ENCODE peak calls at places on chromosome 4, in ten cellular contexts. One of them, this sample, is unnamed.

GRCh38 chr4:29717658-29718057 is 1002.5 kb upstream of the PCDH7 start:
- DNase-seq in upper lobe of right lung: no peak
- DNase-seq in bronchial epithelial cell: no peak
- DNase-seq in GM20000: no peak
- DNase-seq in A549: no peak
- DNase-seq in endodermal cell: no peak
- DNase-seq in endothelial cell: no peak
- DNase-seq in fibroblast of villous mesenchyme: no peak
- DNase-seq in GM12865: no peak
- DNase-seq in CD14-positive monocyte: no peak
- DNase-seq in this sample: no peak

GRCh38 chr4:137203601-137204000 is 328.7 kb downstream of the PCDH18 start:
- DNase-seq in upper lobe of right lung: no peak
- DNase-seq in bronchial epithelial cell: no peak
- DNase-seq in GM20000: no peak
- DNase-seq in A549: no peak
- DNase-seq in endodermal cell: no peak
- DNase-seq in endothelial cell: no peak
- DNase-seq in fibroblast of villous mesenchyme: peak
- DNase-seq in GM12865: no peak
- DNase-seq in CD14-positive monocyte: no peak
- DNase-seq in this sample: no peak

GRCh38 chr4:140049024-140049923 is 104.7 kb downstream of the MAML3 start:
- DNase-seq in upper lobe of right lung: peak
- DNase-seq in bronchial epithelial cell: peak
- DNase-seq in GM20000: peak
- DNase-seq in A549: peak
- DNase-seq in endodermal cell: peak
- DNase-seq in endothelial cell: peak
- DNase-seq in fibroblast of villous mesenchyme: peak
- DNase-seq in GM12865: peak
- DNase-seq in CD14-positive monocyte: no peak
- DNase-seq in this sample: peak

GRCh38 chr4:14871676-14872430 is 130.4 kb upstream of the CPEB2 start:
- DNase-seq in upper lobe of right lung: peak
- DNase-seq in bronchial epithelial cell: peak
- DNase-seq in GM20000: no peak
- DNase-seq in A549: peak
- DNase-seq in endodermal cell: peak
- DNase-seq in endothelial cell: peak
- DNase-seq in fibroblast of villous mesenchyme: no peak
- DNase-seq in GM12865: peak
- DNase-seq in CD14-positive monocyte: no peak
- DNase-seq in this sample: peak

GRCh38 chr4:56786955-56787354 is 34.5 kb downstream of the SPINK2 start:
- DNase-seq in upper lobe of right lung: peak
- DNase-seq in bronchial epithelial cell: peak
- DNase-seq in GM20000: no peak
- DNase-seq in A549: no peak
- DNase-seq in endodermal cell: peak
- DNase-seq in endothelial cell: peak
- DNase-seq in fibroblast of villous mesenchyme: peak
- DNase-seq in GM12865: no peak
- DNase-seq in CD14-positive monocyte: no peak
- DNase-seq in this sample: no peak

GRCh38 chr4:113979157-113979972 is at the start of gene ARSJ:
- DNase-seq in upper lobe of right lung: peak
- DNase-seq in bronchial epithelial cell: peak
- DNase-seq in GM20000: no peak
- DNase-seq in A549: peak
- DNase-seq in endodermal cell: peak
- DNase-seq in endothelial cell: peak
- DNase-seq in fibroblast of villous mesenchyme: peak
- DNase-seq in GM12865: peak
- DNase-seq in CD14-positive monocyte: no peak
- DNase-seq in this sample: peak

GRCh38 chr4:26204249-26204825 is 116.5 kb upstream of the RBPJ start:
- DNase-seq in upper lobe of right lung: no peak
- DNase-seq in bronchial epithelial cell: no peak
- DNase-seq in GM20000: no peak
- DNase-seq in A549: no peak
- DNase-seq in endodermal cell: no peak
- DNase-seq in endothelial cell: no peak
- DNase-seq in fibroblast of villous mesenchyme: no peak
- DNase-seq in GM12865: peak
- DNase-seq in CD14-positive monocyte: no peak
- DNase-seq in this sample: peak

GRCh38 chr4:37682701-37683401 is 3.3 kb downstream of the RELL1 start:
- DNase-seq in upper lobe of right lung: no peak
- DNase-seq in bronchial epithelial cell: no peak
- DNase-seq in GM20000: peak
- DNase-seq in A549: peak
- DNase-seq in endodermal cell: no peak
- DNase-seq in endothelial cell: no peak
- DNase-seq in fibroblast of villous mesenchyme: peak
- DNase-seq in GM12865: peak
- DNase-seq in CD14-positive monocyte: no peak
- DNase-seq in this sample: peak

DNA sequence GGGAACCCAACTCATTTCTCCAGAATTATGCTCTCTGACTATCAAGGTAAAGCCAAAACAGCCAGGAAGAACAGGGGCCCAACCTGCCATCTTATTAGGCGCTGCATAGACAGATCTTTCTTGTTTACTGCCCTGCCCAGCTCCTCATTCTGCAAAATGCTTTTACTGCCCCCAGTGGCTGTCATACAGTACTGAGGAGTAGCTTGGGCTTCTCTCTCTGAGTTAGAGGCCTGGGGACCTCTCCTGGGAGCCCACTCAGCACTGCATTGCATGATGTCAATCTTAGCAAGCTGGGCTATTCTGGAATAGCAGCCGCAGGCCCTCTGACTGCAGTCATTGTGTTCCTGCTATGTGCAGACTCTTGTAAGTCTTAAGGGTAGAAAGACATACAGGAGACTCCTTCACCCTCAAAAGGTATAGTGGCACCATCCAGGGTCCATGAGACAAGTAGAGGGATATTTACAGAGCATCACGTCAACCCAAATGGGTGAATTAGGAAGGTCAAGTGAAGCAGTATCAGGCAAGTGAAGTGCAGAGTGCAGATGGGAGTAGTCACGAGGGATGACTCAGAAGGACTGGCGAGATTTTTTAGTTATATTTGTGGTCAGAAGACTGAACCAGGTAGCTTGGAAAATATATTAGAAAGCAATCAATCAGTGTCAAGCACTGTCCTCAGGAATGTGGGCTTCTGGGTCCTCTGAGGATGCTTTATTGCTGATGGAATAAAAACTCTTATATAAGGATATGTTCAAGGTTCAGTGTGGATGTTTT is 294.1 kb upstream of the SFRP2 start:
- DNase-seq in upper lobe of right lung: no peak
- DNase-seq in bronchial epithelial cell: peak
- DNase-seq in GM20000: no peak
- DNase-seq in A549: peak
- DNase-seq in endodermal cell: peak
- DNase-seq in endothelial cell: peak
- DNase-seq in fibroblast of villous mesenchyme: peak
- DNase-seq in GM12865: peak
- DNase-seq in CD14-positive monocyte: no peak
- DNase-seq in this sample: peak
- TF ChIP-seq CTCF in upper lobe of right lung: no peak
- TF ChIP-seq CTCF in bronchial epithelial cell: peak
- TF ChIP-seq CTCF in GM20000: peak
- TF ChIP-seq CTCF in A549: no peak
- TF ChIP-seq CTCF in endodermal cell: peak
- TF ChIP-seq CTCF in endothelial cell: peak
- TF ChIP-seq CTCF in fibroblast of villous mesenchyme: peak
- TF ChIP-seq CTCF in GM12865: peak
- TF ChIP-seq CTCF in CD14-positive monocyte: no peak
- TF ChIP-seq CTCF in this sample: no peak

DNA sequence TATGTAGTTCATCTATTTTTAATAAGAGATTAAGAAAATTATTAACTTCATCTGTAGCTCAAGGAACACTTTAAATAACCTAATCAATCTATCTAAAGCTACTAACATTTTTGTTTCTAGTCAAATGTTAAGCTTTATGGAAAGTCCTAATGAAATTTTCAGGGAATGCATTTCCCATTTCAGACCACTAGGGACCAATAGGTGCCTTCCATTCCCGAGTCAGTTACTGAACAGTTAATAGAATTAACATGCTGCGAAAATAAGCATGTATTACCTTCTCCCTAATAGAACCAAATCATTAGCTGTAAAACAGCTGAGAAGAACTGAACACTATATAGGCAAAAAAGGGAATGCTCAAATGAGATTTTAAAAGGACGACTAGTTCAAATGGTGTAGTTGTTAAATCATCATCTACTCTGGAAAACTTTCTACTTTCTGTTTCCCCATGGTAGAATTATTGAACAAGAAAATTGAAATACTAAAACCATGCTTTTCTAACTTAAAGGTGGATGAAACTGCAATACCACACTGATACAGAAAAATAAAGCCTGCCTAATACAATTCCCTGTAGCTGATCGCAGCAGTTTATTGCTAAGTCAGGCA is 22.5 kb downstream of the STX18 start:
- DNase-seq in upper lobe of right lung: no peak
- DNase-seq in bronchial epithelial cell: peak
- DNase-seq in GM20000: no peak
- DNase-seq in A549: peak
- DNase-seq in endodermal cell: no peak
- DNase-seq in endothelial cell: no peak
- DNase-seq in fibroblast of villous mesenchyme: no peak
- DNase-seq in GM12865: no peak
- DNase-seq in CD14-positive monocyte: no peak
- DNase-seq in this sample: no peak
- TF ChIP-seq CTCF in upper lobe of right lung: peak
- TF ChIP-seq CTCF in bronchial epithelial cell: peak
- TF ChIP-seq CTCF in GM20000: no peak
- TF ChIP-seq CTCF in A549: peak
- TF ChIP-seq CTCF in endodermal cell: peak
- TF ChIP-seq CTCF in endothelial cell: peak
- TF ChIP-seq CTCF in fibroblast of villous mesenchyme: peak
- TF ChIP-seq CTCF in GM12865: peak
- TF ChIP-seq CTCF in CD14-positive monocyte: peak
- TF ChIP-seq CTCF in this sample: peak

GRCh38 chr4:101089168-101089567 is 258.2 kb downstream of the PPP3CA start:
- DNase-seq in upper lobe of right lung: no peak
- DNase-seq in bronchial epithelial cell: no peak
- DNase-seq in GM20000: no peak
- DNase-seq in A549: no peak
- DNase-seq in endodermal cell: no peak
- DNase-seq in endothelial cell: peak
- DNase-seq in fibroblast of villous mesenchyme: peak
- DNase-seq in GM12865: no peak
- DNase-seq in CD14-positive monocyte: no peak
- DNase-seq in this sample: no peak

GRCh38 chr4:101081695-101082369 is 265.5 kb downstream of the PPP3CA start:
- DNase-seq in upper lobe of right lung: no peak
- DNase-seq in bronchial epithelial cell: peak
- DNase-seq in GM20000: no peak
- DNase-seq in A549: no peak
- DNase-seq in endodermal cell: no peak
- DNase-seq in endothelial cell: no peak
- DNase-seq in fibroblast of villous mesenchyme: no peak
- DNase-seq in GM12865: no peak
- DNase-seq in CD14-positive monocyte: no peak
- DNase-seq in this sample: no peak

GRCh38 chr4:101081166-101081565 is 266.2 kb downstream of the PPP3CA start:
- DNase-seq in upper lobe of right lung: no peak
- DNase-seq in bronchial epithelial cell: no peak
- DNase-seq in GM20000: no peak
- DNase-seq in A549: no peak
- DNase-seq in endodermal cell: no peak
- DNase-seq in endothelial cell: no peak
- DNase-seq in fibroblast of villous mesenchyme: no peak
- DNase-seq in GM12865: no peak
- DNase-seq in CD14-positive monocyte: no peak
- DNase-seq in this sample: no peak

DNA sequence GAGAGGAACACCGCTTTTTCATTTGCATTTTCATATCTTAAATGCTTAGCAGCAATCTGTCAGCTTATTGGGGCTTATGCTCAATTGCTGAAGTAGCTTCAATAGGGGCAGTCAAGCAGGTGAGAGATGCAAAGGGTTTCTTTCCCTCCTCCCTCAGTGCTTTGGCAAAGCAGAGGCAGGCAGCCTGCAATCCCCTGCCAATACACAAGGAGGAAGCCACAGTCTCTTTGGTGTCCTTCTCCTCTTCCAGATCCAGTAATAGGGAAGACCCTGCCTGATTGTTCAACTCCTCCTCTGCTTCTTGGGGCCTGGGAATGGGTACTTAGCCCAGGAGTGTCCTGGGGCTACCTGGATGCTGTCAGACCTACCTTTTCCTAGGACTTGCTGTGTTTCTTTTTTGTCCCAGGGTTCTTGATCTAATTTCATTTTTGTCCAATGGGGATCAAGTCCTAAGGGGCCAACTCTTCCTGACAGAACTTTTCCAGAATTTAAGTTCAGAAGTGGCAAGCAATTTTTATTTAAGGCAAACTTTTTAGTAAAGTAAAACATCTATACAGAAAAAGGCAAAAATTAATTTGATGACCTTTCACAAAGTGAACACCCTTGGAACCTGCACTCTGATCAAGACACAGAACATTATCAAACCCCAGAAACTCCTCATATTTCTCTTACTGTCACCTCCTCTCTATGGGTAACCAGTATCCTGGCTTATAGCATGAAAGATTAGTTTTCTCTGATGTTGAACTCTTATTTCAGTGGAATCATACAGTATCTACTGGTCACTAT is 260.3 kb downstream of the PPP3CA start:
- DNase-seq in upper lobe of right lung: no peak
- DNase-seq in bronchial epithelial cell: no peak
- DNase-seq in GM20000: no peak
- DNase-seq in A549: peak
- DNase-seq in endodermal cell: peak
- DNase-seq in endothelial cell: peak
- DNase-seq in fibroblast of villous mesenchyme: no peak
- DNase-seq in GM12865: no peak
- DNase-seq in CD14-positive monocyte: no peak
- DNase-seq in this sample: no peak
- TF ChIP-seq CTCF in upper lobe of right lung: no peak
- TF ChIP-seq CTCF in bronchial epithelial cell: no peak
- TF ChIP-seq CTCF in GM20000: no peak
- TF ChIP-seq CTCF in A549: no peak
- TF ChIP-seq CTCF in endodermal cell: peak
- TF ChIP-seq CTCF in endothelial cell: peak
- TF ChIP-seq CTCF in fibroblast of villous mesenchyme: peak
- TF ChIP-seq CTCF in GM12865: no peak
- TF ChIP-seq CTCF in CD14-positive monocyte: no peak
- TF ChIP-seq CTCF in this sample: no peak

DNA sequence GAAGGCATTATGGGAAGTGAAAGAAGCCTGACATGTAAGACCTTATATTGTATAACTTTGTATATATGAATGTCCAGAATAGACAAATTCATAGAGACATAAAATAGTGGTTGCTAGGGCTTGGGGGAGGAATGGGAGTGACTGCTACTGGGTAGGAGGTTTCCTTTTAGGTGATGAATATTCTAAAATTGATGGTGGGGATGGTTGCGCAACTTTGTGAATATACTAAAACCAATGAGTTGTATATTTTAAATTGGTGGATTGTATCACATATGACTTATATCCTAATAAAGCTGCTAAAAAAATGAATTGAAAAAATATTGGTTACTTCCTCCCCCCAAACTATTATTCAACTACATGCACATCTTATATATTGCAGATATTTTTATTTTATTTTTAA is 70.0 kb downstream of the UCHL1 start:
- DNase-seq in upper lobe of right lung: no peak
- DNase-seq in bronchial epithelial cell: no peak
- DNase-seq in GM20000: no peak
- DNase-seq in A549: no peak
- DNase-seq in endodermal cell: no peak
- DNase-seq in endothelial cell: no peak
- DNase-seq in fibroblast of villous mesenchyme: no peak
- DNase-seq in GM12865: no peak
- DNase-seq in CD14-positive monocyte: no peak
- DNase-seq in this sample: no peak
- TF ChIP-seq CTCF in upper lobe of right lung: no peak
- TF ChIP-seq CTCF in bronchial epithelial cell: no peak
- TF ChIP-seq CTCF in GM20000: no peak
- TF ChIP-seq CTCF in A549: no peak
- TF ChIP-seq CTCF in endodermal cell: no peak
- TF ChIP-seq CTCF in endothelial cell: no peak
- TF ChIP-seq CTCF in fibroblast of villous mesenchyme: no peak
- TF ChIP-seq CTCF in GM12865: no peak
- TF ChIP-seq CTCF in CD14-positive monocyte: no peak
- TF ChIP-seq CTCF in this sample: no peak